ENCODE peak calls at places on chromosomes 12 and 14, in ten cellular contexts. A is cardiac fibroblast; M is stimulated activated CD8-positive, alpha-beta memory T cell treated with anti-CD3 and anti-CD28 coated beads, Interleukin-4, amount 100 ng/mL, for 1 hour; I is GM13976; G is hepatic stellate cell; C is spleen; L is NCI-H510A treated with DMSO at 0.1 percent for 48 hours; V is NCI-H1105 treated with DMSO at 0.1 percent for 48 hours; O is KG1; E is GM23248. P is an unnamed sample.

GRCh38 chr12:19125325-19125724 is 4.2 kb upstream of the PLEKHA5 start:
- DNase-seq in C (no peak), I (no peak), L (no peak), O (no peak), E (peak), A (peak), V (no peak), M (no peak), G (no peak), P (no peak)

GRCh38 chr14:90384543-90384911 is 12.3 kb upstream of the CALM1 start:
- DNase-seq in A (no peak), E (peak), O (no peak), I (no peak), C (no peak), M (no peak), G (no peak), L (peak), V (no peak), P (no peak)

GRCh38 chr14:76904100-76904739 is 78.0 kb downstream of the LRRC74A start:
- DNase-seq in A (peak), M (no peak), V (no peak), E (peak), O (no peak), C (no peak), I (no peak), L (no peak), G (peak), P (no peak)

GRCh38 chr14:50347521-50347920 is 35.4 kb downstream of the DMAC2L start:
- DNase-seq in G (peak), E (peak), M (no peak), L (peak), C (no peak), I (no peak), A (peak), O (no peak), V (no peak), P (no peak)

GRCh38 chr14:77682158-77682553 is 25.7 kb downstream of the ALKBH1 start:
- DNase-seq in A (no peak), V (no peak), O (no peak), M (no peak), C (no peak), G (no peak), L (no peak), I (no peak), E (peak), P (no peak)

GRCh38 chr14:102774391-102775153 is 2.7 kb upstream of the TRAF3 start:
- DNase-seq in O (no peak), M (no peak), G (peak), E (peak), C (peak), A (peak), I (peak), L (peak), V (peak), P (peak)

GRCh38 chr12:12722351-12723146 is 5.4 kb downstream of the CDKN1B start:
- DNase-seq in M (no peak), E (peak), C (no peak), L (no peak), G (no peak), A (peak), I (no peak), O (no peak), V (peak), P (peak)

GRCh38 chr12:40769846-40770245 is 77.6 kb downstream of the CNTN1 start:
- DNase-seq in O (no peak), M (no peak), C (no peak), A (no peak), L (no peak), G (no peak), V (no peak), E (no peak), I (no peak), P (no peak)

GRCh38 chr12:26845057-26845666 is 12.2 kb upstream of the ITPR2 start:
- DNase-seq in A (peak), L (peak), E (peak), C (no peak), V (no peak), M (no peak), I (no peak), G (peak), O (no peak), P (peak)

GRCh38 chr12:52532636-52533035 is 12.4 kb upstream of the KRT5 start:
- DNase-seq in G (no peak), V (no peak), E (no peak), O (no peak), L (no peak), I (no peak), M (no peak), C (peak), A (no peak), P (no peak)

GRCh38 chr14:31829256-31829923 is 247.7 kb upstream of the ARHGAP5 start:
- DNase-seq in A (peak), V (no peak), G (no peak), E (peak), I (no peak), L (no peak), C (no peak), O (no peak), M (no peak), P (no peak)

GRCh38 chr12:91064640-91065039 is 6.8 kb upstream of the KERA start:
- DNase-seq in M (no peak), A (no peak), V (no peak), I (no peak), G (no peak), E (no peak), L (no peak), C (no peak), O (no peak), P (no peak)

GRCh38 chr12:42473561-42473960 is 116.0 kb downstream of the PRICKLE1 start:
- DNase-seq in E (no peak), C (no peak), G (no peak), A (no peak), V (no peak), M (no peak), L (no peak), I (no peak), O (no peak), P (no peak)

GRCh38 chr14:67815573-67816235 is 686 bp downstream of the ZFYVE26 start:
- DNase-seq in L (no peak), V (no peak), G (peak), O (no peak), M (no peak), C (no peak), E (peak), A (peak), I (no peak), P (peak)

GRCh38 chr12:88472775-88473174 is 107.5 kb downstream of the KITLG start:
- DNase-seq in G (no peak), C (no peak), M (no peak), L (no peak), O (no peak), A (no peak), V (no peak), I (no peak), E (peak), P (no peak)

GRCh38 chr12:27861428-27862167 is 81.6 kb upstream of the MANSC4 start:
- DNase-seq in E (no peak), V (no peak), A (peak), L (no peak), G (no peak), M (no peak), I (peak), C (no peak), O (no peak), P (no peak)

GRCh38 chr12:13187399-13187798 is 9.1 kb upstream of the EMP1 start:
- DNase-seq in I (no peak), V (no peak), O (no peak), C (no peak), M (no peak), L (no peak), A (no peak), G (peak), E (peak), P (no peak)

GRCh38 chr12:62466018-62466595 is 519 bp upstream of the MON2 start:
- DNase-seq in C (no peak), M (no peak), G (peak), V (no peak), L (peak), O (no peak), A (peak), E (peak), I (peak), P (peak)

GRCh38 chr14:40410708-40411107 is 978.5 kb upstream of the FBXO33 start:
- DNase-seq in M (no peak), I (no peak), G (no peak), C (no peak), E (no peak), A (no peak), O (no peak), V (no peak), L (no peak), P (no peak)

GRCh38 chr14:104545151-104545931 is 34.2 kb upstream of the C14orf180 start:
- DNase-seq in M (no peak), V (peak), C (no peak), A (no peak), L (no peak), O (no peak), G (no peak), I (no peak), E (no peak), P (no peak)

GRCh38 chr14:35847636-35848035 is 21.5 kb downstream of the BRMS1L start:
- DNase-seq in I (no peak), L (peak), C (no peak), G (no peak), V (no peak), M (no peak), E (no peak), O (no peak), A (no peak), P (no peak)

GRCh38 chr12:125346361-125346760 is 281.1 kb downstream of the AACS start:
- DNase-seq in V (no peak), I (no peak), A (no peak), E (no peak), M (no peak), C (no peak), G (no peak), L (peak), O (no peak), P (peak)

P was measured in KBM-7.